ENCODE peak calls at places on chromosomes 2 and 18, in ten cellular contexts. One of them, this sample, is unnamed.

GRCh38 chr2:9422321-9423099 is 818 bp downstream of the ITGB1BP1 start:
- DNase-seq in osteocyte: no peak
- DNase-seq in osteoblast: peak
- DNase-seq in endodermal cell: peak
- DNase-seq in AG04449: no peak
- DNase-seq in fibroblast of pulmonary artery: no peak
- DNase-seq in neural crest cell: no peak
- DNase-seq in fibroblast of lung: peak
- DNase-seq in tibial nerve: no peak
- DNase-seq in NB4: peak
- DNase-seq in this sample: peak

GRCh38 chr2:1278861-1279260 is 134.4 kb upstream of the TPO start:
- DNase-seq in osteocyte: peak
- DNase-seq in osteoblast: no peak
- DNase-seq in endodermal cell: no peak
- DNase-seq in AG04449: no peak
- DNase-seq in fibroblast of pulmonary artery: no peak
- DNase-seq in neural crest cell: no peak
- DNase-seq in fibroblast of lung: no peak
- DNase-seq in tibial nerve: no peak
- DNase-seq in NB4: no peak
- DNase-seq in this sample: no peak

GRCh38 chr2:74554821-74555531 is 456 bp downstream of the DOK1 start:
- DNase-seq in osteocyte: no peak
- DNase-seq in osteoblast: peak
- DNase-seq in endodermal cell: peak
- DNase-seq in AG04449: no peak
- DNase-seq in fibroblast of pulmonary artery: no peak
- DNase-seq in neural crest cell: peak
- DNase-seq in fibroblast of lung: peak
- DNase-seq in tibial nerve: no peak
- DNase-seq in NB4: peak
- DNase-seq in this sample: no peak

GRCh38 chr2:99636432-99637034 is 146.7 kb upstream of the REV1 start:
- DNase-seq in osteocyte: no peak
- DNase-seq in osteoblast: no peak
- DNase-seq in endodermal cell: no peak
- DNase-seq in AG04449: no peak
- DNase-seq in fibroblast of pulmonary artery: peak
- DNase-seq in neural crest cell: no peak
- DNase-seq in fibroblast of lung: no peak
- DNase-seq in tibial nerve: peak
- DNase-seq in NB4: no peak
- DNase-seq in this sample: no peak

GRCh38 chr2:241540766-241541561 is 17.6 kb upstream of the BOK start:
- DNase-seq in osteocyte: no peak
- DNase-seq in osteoblast: peak
- DNase-seq in endodermal cell: peak
- DNase-seq in AG04449: no peak
- DNase-seq in fibroblast of pulmonary artery: peak
- DNase-seq in neural crest cell: peak
- DNase-seq in fibroblast of lung: peak
- DNase-seq in tibial nerve: no peak
- DNase-seq in NB4: no peak
- DNase-seq in this sample: peak

GRCh38 chr2:231961349-231962166 is at the start of gene DIS3L2:
- DNase-seq in osteocyte: peak
- DNase-seq in osteoblast: peak
- DNase-seq in endodermal cell: peak
- DNase-seq in AG04449: peak
- DNase-seq in fibroblast of pulmonary artery: peak
- DNase-seq in neural crest cell: peak
- DNase-seq in fibroblast of lung: peak
- DNase-seq in tibial nerve: peak
- DNase-seq in NB4: peak
- DNase-seq in this sample: peak

GRCh38 chr2:54149623-54150501 is 34.4 kb downstream of the ACYP2 start:
- DNase-seq in osteocyte: no peak
- DNase-seq in osteoblast: peak
- DNase-seq in endodermal cell: no peak
- DNase-seq in AG04449: peak
- DNase-seq in fibroblast of pulmonary artery: peak
- DNase-seq in neural crest cell: no peak
- DNase-seq in fibroblast of lung: peak
- DNase-seq in tibial nerve: no peak
- DNase-seq in NB4: no peak
- DNase-seq in this sample: no peak

GRCh38 chr2:67322361-67323001 is 74.7 kb upstream of the ETAA1 start:
- DNase-seq in osteocyte: no peak
- DNase-seq in osteoblast: peak
- DNase-seq in endodermal cell: peak
- DNase-seq in AG04449: no peak
- DNase-seq in fibroblast of pulmonary artery: peak
- DNase-seq in neural crest cell: peak
- DNase-seq in fibroblast of lung: peak
- DNase-seq in tibial nerve: no peak
- DNase-seq in NB4: peak
- DNase-seq in this sample: peak

GRCh38 chr2:200962821-200963128 is 685 bp downstream of the ORC2 start:
- DNase-seq in osteocyte: no peak
- DNase-seq in osteoblast: peak
- DNase-seq in endodermal cell: no peak
- DNase-seq in AG04449: no peak
- DNase-seq in fibroblast of pulmonary artery: no peak
- DNase-seq in neural crest cell: no peak
- DNase-seq in fibroblast of lung: no peak
- DNase-seq in tibial nerve: no peak
- DNase-seq in NB4: no peak
- DNase-seq in this sample: no peak

GRCh38 chr2:20457027-20457426 is 10.2 kb downstream of the RHOB start:
- DNase-seq in osteocyte: no peak
- DNase-seq in osteoblast: no peak
- DNase-seq in endodermal cell: no peak
- DNase-seq in AG04449: no peak
- DNase-seq in fibroblast of pulmonary artery: peak
- DNase-seq in neural crest cell: no peak
- DNase-seq in fibroblast of lung: peak
- DNase-seq in tibial nerve: no peak
- DNase-seq in NB4: no peak
- DNase-seq in this sample: no peak

GRCh38 chr2:226483745-226484619 is 315.6 kb downstream of the IRS1 start:
- DNase-seq in osteocyte: no peak
- DNase-seq in osteoblast: peak
- DNase-seq in endodermal cell: peak
- DNase-seq in AG04449: peak
- DNase-seq in fibroblast of pulmonary artery: peak
- DNase-seq in neural crest cell: no peak
- DNase-seq in fibroblast of lung: peak
- DNase-seq in tibial nerve: no peak
- DNase-seq in NB4: no peak
- DNase-seq in this sample: no peak

GRCh38 chr2:100757621-100758394 is 62.1 kb upstream of the NPAS2 start:
- DNase-seq in osteocyte: no peak
- DNase-seq in osteoblast: no peak
- DNase-seq in endodermal cell: no peak
- DNase-seq in AG04449: peak
- DNase-seq in fibroblast of pulmonary artery: peak
- DNase-seq in neural crest cell: no peak
- DNase-seq in fibroblast of lung: peak
- DNase-seq in tibial nerve: no peak
- DNase-seq in NB4: no peak
- DNase-seq in this sample: no peak

GRCh38 chr2:129903586-129904425 is 75.7 kb upstream of the RAB6C start:
- DNase-seq in osteocyte: peak
- DNase-seq in osteoblast: no peak
- DNase-seq in endodermal cell: peak
- DNase-seq in AG04449: no peak
- DNase-seq in fibroblast of pulmonary artery: no peak
- DNase-seq in neural crest cell: no peak
- DNase-seq in fibroblast of lung: no peak
- DNase-seq in tibial nerve: no peak
- DNase-seq in NB4: no peak
- DNase-seq in this sample: no peak

GRCh38 chr2:231512222-231512621 is 18.0 kb downstream of the NMUR1 start:
- DNase-seq in osteocyte: no peak
- DNase-seq in osteoblast: no peak
- DNase-seq in endodermal cell: no peak
- DNase-seq in AG04449: no peak
- DNase-seq in fibroblast of pulmonary artery: peak
- DNase-seq in neural crest cell: peak
- DNase-seq in fibroblast of lung: peak
- DNase-seq in tibial nerve: no peak
- DNase-seq in NB4: no peak
- DNase-seq in this sample: no peak

GRCh38 chr2:126657636-126658315 is 1.8 kb downstream of the GYPC start:
- DNase-seq in osteocyte: peak
- DNase-seq in osteoblast: peak
- DNase-seq in endodermal cell: peak
- DNase-seq in AG04449: peak
- DNase-seq in fibroblast of pulmonary artery: peak
- DNase-seq in neural crest cell: peak
- DNase-seq in fibroblast of lung: peak
- DNase-seq in tibial nerve: peak
- DNase-seq in NB4: peak
- DNase-seq in this sample: peak

GRCh38 chr2:8412586-8412985 is 269.3 kb upstream of the ID2 start:
- DNase-seq in osteocyte: no peak
- DNase-seq in osteoblast: no peak
- DNase-seq in endodermal cell: no peak
- DNase-seq in AG04449: no peak
- DNase-seq in fibroblast of pulmonary artery: peak
- DNase-seq in neural crest cell: no peak
- DNase-seq in fibroblast of lung: no peak
- DNase-seq in tibial nerve: no peak
- DNase-seq in NB4: no peak
- DNase-seq in this sample: no peak

GRCh38 chr2:212145111-212145510 is 393.5 kb downstream of the ERBB4 start:
- DNase-seq in osteocyte: no peak
- DNase-seq in osteoblast: peak
- DNase-seq in endodermal cell: no peak
- DNase-seq in AG04449: no peak
- DNase-seq in fibroblast of pulmonary artery: peak
- DNase-seq in neural crest cell: no peak
- DNase-seq in fibroblast of lung: peak
- DNase-seq in tibial nerve: no peak
- DNase-seq in NB4: no peak
- DNase-seq in this sample: no peak

GRCh38 chr2:43161650-43162542 is 64.5 kb downstream of the ZFP36L2 start:
- DNase-seq in osteocyte: no peak
- DNase-seq in osteoblast: no peak
- DNase-seq in endodermal cell: no peak
- DNase-seq in AG04449: no peak
- DNase-seq in fibroblast of pulmonary artery: no peak
- DNase-seq in neural crest cell: no peak
- DNase-seq in fibroblast of lung: no peak
- DNase-seq in tibial nerve: no peak
- DNase-seq in NB4: no peak
- DNase-seq in this sample: no peak

GRCh38 chr2:109232909-109233308 is 103.9 kb downstream of the SH3RF3 start:
- DNase-seq in osteocyte: no peak
- DNase-seq in osteoblast: no peak
- DNase-seq in endodermal cell: no peak
- DNase-seq in AG04449: no peak
- DNase-seq in fibroblast of pulmonary artery: no peak
- DNase-seq in neural crest cell: no peak
- DNase-seq in fibroblast of lung: no peak
- DNase-seq in tibial nerve: no peak
- DNase-seq in NB4: no peak
- DNase-seq in this sample: no peak
- TF ChIP-seq CTCF in osteocyte: no peak
- TF ChIP-seq CTCF in osteoblast: no peak
- TF ChIP-seq CTCF in endodermal cell: no peak
- TF ChIP-seq CTCF in AG04449: no peak
- TF ChIP-seq CTCF in fibroblast of pulmonary artery: no peak
- TF ChIP-seq CTCF in neural crest cell: no peak
- TF ChIP-seq CTCF in fibroblast of lung: no peak
- TF ChIP-seq CTCF in tibial nerve: no peak
- TF ChIP-seq CTCF in NB4: no peak
- TF ChIP-seq CTCF in this sample: no peak

DNA sequence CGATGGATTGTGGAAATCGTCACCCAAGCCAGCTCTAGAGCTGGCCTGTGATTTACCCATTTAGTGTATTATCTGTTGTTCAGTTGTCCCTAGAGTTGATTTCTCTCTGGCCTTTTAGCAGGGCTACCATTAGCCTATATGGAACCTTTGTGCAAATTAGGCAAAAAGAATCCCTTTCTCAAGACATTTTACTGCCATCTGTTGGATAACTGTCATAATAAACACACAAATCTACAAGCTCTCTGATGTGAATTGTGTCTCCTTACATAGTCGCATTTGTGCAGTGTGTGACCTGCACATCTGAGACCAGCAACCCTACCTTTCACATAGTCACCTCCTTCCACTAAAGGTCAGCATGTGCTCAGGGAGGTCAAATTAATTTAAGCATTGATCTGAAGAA is 34.0 kb downstream of the LOXHD1 start:
- DNase-seq in osteocyte: no peak
- DNase-seq in osteoblast: peak
- DNase-seq in endodermal cell: no peak
- DNase-seq in AG04449: no peak
- DNase-seq in fibroblast of pulmonary artery: peak
- DNase-seq in neural crest cell: no peak
- DNase-seq in fibroblast of lung: peak
- DNase-seq in tibial nerve: no peak
- DNase-seq in NB4: peak
- DNase-seq in this sample: no peak
- TF ChIP-seq CTCF in osteocyte: peak
- TF ChIP-seq CTCF in osteoblast: peak
- TF ChIP-seq CTCF in endodermal cell: peak
- TF ChIP-seq CTCF in AG04449: no peak
- TF ChIP-seq CTCF in fibroblast of pulmonary artery: no peak
- TF ChIP-seq CTCF in neural crest cell: peak
- TF ChIP-seq CTCF in fibroblast of lung: peak
- TF ChIP-seq CTCF in tibial nerve: no peak
- TF ChIP-seq CTCF in NB4: no peak
- TF ChIP-seq CTCF in this sample: no peak

DNA sequence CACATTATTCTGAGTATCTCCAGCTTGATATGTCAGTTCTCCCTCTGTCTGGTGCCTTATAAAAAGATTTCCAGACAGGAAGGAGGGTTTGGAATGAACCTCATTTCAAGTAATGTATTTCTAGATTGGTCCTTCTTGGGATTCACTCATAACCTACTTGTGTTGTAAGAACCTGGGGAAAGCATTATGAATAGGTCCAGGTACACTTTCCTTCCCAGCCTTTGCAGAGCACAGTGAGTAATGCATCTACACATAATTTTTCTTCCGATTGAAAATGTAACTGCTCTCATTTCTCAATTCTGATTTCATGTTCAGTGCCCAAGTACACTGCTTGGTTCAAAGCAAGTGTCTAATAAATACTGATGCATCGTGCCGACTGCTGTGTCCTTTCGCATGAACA is 25.0 kb upstream of the ACAA2 start:
- DNase-seq in osteocyte: no peak
- DNase-seq in osteoblast: no peak
- DNase-seq in endodermal cell: no peak
- DNase-seq in AG04449: no peak
- DNase-seq in fibroblast of pulmonary artery: no peak
- DNase-seq in neural crest cell: no peak
- DNase-seq in fibroblast of lung: no peak
- DNase-seq in tibial nerve: no peak
- DNase-seq in NB4: no peak
- DNase-seq in this sample: no peak
- TF ChIP-seq CTCF in osteocyte: no peak
- TF ChIP-seq CTCF in osteoblast: no peak
- TF ChIP-seq CTCF in endodermal cell: no peak
- TF ChIP-seq CTCF in AG04449: no peak
- TF ChIP-seq CTCF in fibroblast of pulmonary artery: no peak
- TF ChIP-seq CTCF in neural crest cell: no peak
- TF ChIP-seq CTCF in fibroblast of lung: no peak
- TF ChIP-seq CTCF in tibial nerve: no peak
- TF ChIP-seq CTCF in NB4: no peak
- TF ChIP-seq CTCF in this sample: no peak

GRCh38 chr2:112754562-112754961 is 9.8 kb downstream of the CKAP2L start:
- DNase-seq in osteocyte: no peak
- DNase-seq in osteoblast: no peak
- DNase-seq in endodermal cell: no peak
- DNase-seq in AG04449: no peak
- DNase-seq in fibroblast of pulmonary artery: no peak
- DNase-seq in neural crest cell: no peak
- DNase-seq in fibroblast of lung: no peak
- DNase-seq in tibial nerve: no peak
- DNase-seq in NB4: peak
- DNase-seq in this sample: no peak
- TF ChIP-seq CTCF in osteocyte: no peak
- TF ChIP-seq CTCF in osteoblast: no peak
- TF ChIP-seq CTCF in endodermal cell: no peak
- TF ChIP-seq CTCF in AG04449: no peak
- TF ChIP-seq CTCF in fibroblast of pulmonary artery: no peak
- TF ChIP-seq CTCF in neural crest cell: no peak
- TF ChIP-seq CTCF in fibroblast of lung: no peak
- TF ChIP-seq CTCF in tibial nerve: no peak
- TF ChIP-seq CTCF in NB4: no peak
- TF ChIP-seq CTCF in this sample: no peak